ENCODE peak calls at places on chromosomes 16 and 17, in ten cellular contexts. L, E, S, F, C, J, T, V, H and W are unnamed samples.

GRCh38 chr16:72938426-72939164 is 109.3 kb downstream of the ZFHX3 start:
- DNase-seq in T (no peak), C (no peak), J (no peak), V (peak), S (peak), H (no peak), E (no peak), L (peak), F (no peak), W (no peak)

GRCh38 chr16:27208081-27208692 is 4.9 kb downstream of the KDM8 start:
- DNase-seq in S (no peak), T (no peak), J (no peak), V (no peak), L (no peak), H (no peak), F (no peak), C (no peak), E (no peak), W (no peak)

GRCh38 chr17:74740641-74741387 is 3.8 kb downstream of the RAB37 start:
- DNase-seq in C (no peak), J (no peak), V (no peak), L (no peak), F (no peak), T (no peak), S (no peak), E (no peak), H (no peak), W (no peak)

GRCh38 chr17:71444011-71444574 is 676.7 kb upstream of the SOX9 start:
- DNase-seq in E (no peak), L (no peak), F (no peak), T (no peak), H (no peak), V (no peak), J (no peak), C (no peak), S (no peak), W (no peak)

GRCh38 chr16:17228048-17228707 is 242.6 kb downstream of the XYLT1 start:
- DNase-seq in J (no peak), H (no peak), F (no peak), S (no peak), L (no peak), E (no peak), C (peak), V (no peak), T (no peak), W (no peak)

GRCh38 chr17:38890410-38890746 is 20.5 kb downstream of the LASP1 start:
- DNase-seq in T (no peak), S (no peak), H (no peak), L (no peak), E (no peak), C (no peak), J (no peak), V (no peak), F (no peak), W (no peak)

GRCh38 chr17:64772845-64773299 is 110.8 kb upstream of the SMURF2 start:
- DNase-seq in S (no peak), T (no peak), H (no peak), E (peak), V (no peak), F (no peak), J (no peak), L (no peak), C (no peak), W (no peak)

GRCh38 chr17:71287246-71287828 is 833.5 kb upstream of the SOX9 start:
- DNase-seq in H (peak), F (no peak), J (no peak), V (no peak), S (no peak), T (no peak), L (no peak), C (no peak), E (no peak), W (no peak)

GRCh38 chr17:67558740-67559380 is 158.9 kb upstream of the NOL11 start:
- DNase-seq in E (no peak), F (no peak), S (no peak), H (no peak), C (no peak), V (no peak), J (no peak), L (no peak), T (no peak), W (no peak)

GRCh38 chr16:88339926-88340754 is 42.6 kb upstream of the ZNF469 start:
- DNase-seq in J (no peak), F (no peak), E (no peak), S (no peak), H (no peak), T (no peak), L (no peak), V (no peak), C (no peak), W (no peak)

GRCh38 chr17:46818929-46819859 is 702 bp upstream of the WNT3 start:
- DNase-seq in H (peak), E (no peak), V (no peak), T (peak), F (no peak), S (no peak), L (no peak), J (peak), C (peak), W (peak)

GRCh38 chr17:72726936-72727335 is 365.6 kb downstream of the SLC39A11 start:
- DNase-seq in T (peak), S (no peak), E (no peak), F (no peak), J (no peak), C (peak), V (peak), H (no peak), L (no peak), W (peak)

GRCh38 chr17:10062757-10063385 is 135.5 kb downstream of the GAS7 start:
- DNase-seq in T (no peak), V (no peak), L (no peak), E (no peak), J (no peak), F (no peak), S (no peak), H (no peak), C (peak), W (peak)

GRCh38 chr17:27860971-27861669 is 32.0 kb downstream of the LYRM9 start:
- DNase-seq in J (no peak), V (no peak), S (no peak), H (no peak), T (no peak), E (no peak), L (no peak), F (no peak), C (no peak), W (no peak)

GRCh38 chr17:38888842-38889241 is 19.0 kb downstream of the LASP1 start:
- DNase-seq in J (no peak), S (no peak), C (no peak), L (no peak), H (no peak), T (no peak), F (no peak), E (no peak), V (no peak), W (no peak)

GRCh38 chr17:8311131-8311790 is 1.2 kb downstream of the ARHGEF15 start:
- DNase-seq in L (peak), H (no peak), F (no peak), S (no peak), V (no peak), E (no peak), T (no peak), C (no peak), J (no peak), W (no peak)

GRCh38 chr17:29722411-29723198 is 99.9 kb upstream of the CORO6 start:
- DNase-seq in J (no peak), H (no peak), E (no peak), F (peak), C (peak), T (peak), V (peak), L (no peak), S (peak), W (peak)

GRCh38 chr17:53142890-53143289 is 679.8 kb upstream of the KIF2B start:
- DNase-seq in V (peak), F (no peak), T (no peak), H (peak), L (no peak), S (no peak), C (peak), J (no peak), E (no peak), W (no peak)

GRCh38 chr16:56011808-56012478 is 136.8 kb upstream of the CES5A start:
- DNase-seq in J (no peak), F (no peak), S (no peak), E (no peak), T (no peak), C (no peak), H (no peak), V (no peak), L (no peak), W (no peak)

GRCh38 chr16:35404273-35404672 is 1944.9 kb downstream of the TP53TG3F start:
- DNase-seq in H (no peak), C (no peak), L (no peak), F (no peak), T (no peak), E (no peak), S (no peak), J (no peak), V (no peak), W (no peak)

GRCh38 chr17:66221343-66221742 is 7.9 kb downstream of the APOH start:
- DNase-seq in L (no peak), F (no peak), J (no peak), H (no peak), S (no peak), E (no peak), V (no peak), C (no peak), T (no peak), W (no peak)

GRCh38 chr17:50766222-50767023 is 895 bp downstream of the ANKRD40CL start:
- DNase-seq in T (no peak), H (no peak), L (no peak), E (peak), C (no peak), F (no peak), V (no peak), J (no peak), S (no peak), W (no peak)

GRCh38 chr17:45310380-45311324 is 6.2 kb downstream of the MAP3K14 start:
- DNase-seq in V (peak), H (no peak), L (peak), S (no peak), E (no peak), J (no peak), C (no peak), T (no peak), F (no peak), W (no peak)

GRCh38 chr17:4235372-4236279 is 28.2 kb downstream of the ANKFY1 start:
- DNase-seq in J (no peak), C (no peak), H (no peak), E (no peak), V (peak), L (no peak), S (no peak), F (no peak), T (no peak), W (no peak)
- TF ChIP-seq CTCF in J (no peak), C (no peak), H (no peak), E (no peak), V (no peak), L (no peak), S (no peak), F (no peak), T (no peak), W (no peak)

GRCh38 chr17:2396192-2396567 is 4.7 kb downstream of the MNT start:
- DNase-seq in F (no peak), C (no peak), H (no peak), E (no peak), V (no peak), J (no peak), S (no peak), T (no peak), L (no peak), W (no peak)
- TF ChIP-seq CTCF in F (no peak), C (no peak), H (no peak), E (no peak), V (no peak), J (no peak), S (no peak), T (no peak), L (no peak), W (no peak)

GRCh38 chr16:5036228-5037156 is 2.8 kb upstream of the NAGPA start:
- DNase-seq in F (no peak), L (no peak), E (no peak), H (peak), S (no peak), J (no peak), V (no peak), T (no peak), C (no peak), W (no peak)
- TF ChIP-seq CTCF in F (no peak), L (no peak), E (no peak), H (peak), S (no peak), J (no peak), V (no peak), T (no peak), C (no peak), W (no peak)

DNA sequence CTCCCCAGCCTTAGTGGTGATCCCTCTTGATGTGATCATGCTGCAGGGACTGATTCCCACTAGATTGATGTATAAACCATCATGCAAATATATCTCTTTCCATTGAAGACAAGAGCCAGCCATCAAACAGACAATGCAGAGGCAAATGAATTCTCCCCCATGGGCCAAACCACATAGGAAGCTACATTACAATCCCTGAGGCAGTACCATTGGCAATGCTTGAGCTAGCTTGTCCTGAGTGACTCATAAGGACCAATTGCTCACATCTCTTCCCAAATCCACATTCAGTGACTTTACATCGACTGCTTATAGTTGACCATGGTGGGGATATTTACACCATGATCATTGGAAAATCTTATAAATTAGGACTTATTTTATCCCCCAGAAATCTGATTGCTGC is 242.2 kb downstream of the SHISA9 start:
- DNase-seq in F (no peak), J (no peak), E (no peak), C (no peak), S (no peak), L (no peak), T (no peak), V (no peak), H (no peak), W (no peak)
- TF ChIP-seq CTCF in F (no peak), J (no peak), E (no peak), C (no peak), S (no peak), L (no peak), T (no peak), V (no peak), H (no peak), W (no peak)

DNA sequence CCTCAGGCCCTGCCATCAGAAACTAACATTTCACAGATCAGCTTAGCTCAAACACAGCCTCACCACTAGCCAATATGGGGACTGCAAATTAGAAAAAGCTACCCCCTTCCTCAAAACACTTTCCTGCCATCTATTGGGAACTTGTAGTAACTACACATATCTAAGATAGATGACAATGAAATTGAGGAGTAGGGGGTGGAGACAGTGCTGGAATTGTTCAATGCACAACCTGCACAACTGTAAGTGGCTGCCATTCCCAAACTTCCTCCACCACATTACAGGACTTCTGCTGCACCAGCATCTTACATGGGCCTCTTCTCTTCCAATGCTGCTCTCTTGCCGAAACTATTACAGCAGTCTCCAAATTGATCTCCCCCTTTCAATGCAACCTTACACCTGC is 21.8 kb downstream of the AIPL1 start:
- DNase-seq in F (no peak), V (peak), H (peak), S (no peak), J (no peak), T (peak), C (peak), E (no peak), L (no peak), W (peak)
- TF ChIP-seq CTCF in F (peak), V (peak), H (peak), S (no peak), J (peak), T (peak), C (peak), E (peak), L (peak), W (peak)